ENCODE peak calls at places on chromosomes 2 and 18, in ten cellular contexts. P is pulmonary artery endothelial cell, V is GM13976, W is uterus, Q is HEK293T, S is stromal cell of bone marrow, A is BE2C, O is cerebellum, D is mesothelial cell of epicardium, T is T-helper 9 cell. H is an unnamed sample.
A peak's percentile ranks its signal among the peaks of the same experiment; 100 is the strongest.

GRCh38 chr2:226873051-226873620 is 37.3 kb downstream of the RHBDD1 start:
- DNase-seq in P (no peak), V (peak; percentile 8), W (no peak), Q (no peak), S (no peak), A (no peak), O (no peak), D (no peak), T (no peak), H (peak; percentile 6)

GRCh38 chr2:29570539-29570938 is 350.8 kb downstream of the ALK start:
- DNase-seq in P (no peak), V (no peak), W (no peak), Q (no peak), S (no peak), A (no peak), O (no peak), D (no peak), T (no peak), H (no peak)

GRCh38 chr18:59345556-59345955 is 13.5 kb downstream of the LMAN1 start:
- DNase-seq in P (no peak), V (no peak), W (no peak), Q (no peak), S (no peak), A (no peak), O (no peak), D (no peak), T (no peak), H (no peak)

GRCh38 chr2:149143734-149144133 is 105.2 kb downstream of the LYPD6B start:
- DNase-seq in P (no peak), V (no peak), W (no peak), Q (no peak), S (peak; percentile 21), A (no peak), O (no peak), D (no peak), T (no peak), H (peak; percentile 85)

GRCh38 chr2:133952420-133952819 is 301.5 kb upstream of the MGAT5 start:
- DNase-seq in P (no peak), V (no peak), W (no peak), Q (no peak), S (no peak), A (no peak), O (no peak), D (no peak), T (no peak), H (no peak)

GRCh38 chr2:104249666-104250065 is 604.2 kb upstream of the POU3F3 start:
- DNase-seq in P (no peak), V (no peak), W (no peak), Q (no peak), S (no peak), A (no peak), O (no peak), D (no peak), T (no peak), H (peak; percentile 11)

GRCh38 chr18:34222025-34222395 is 2.7 kb downstream of the NOL4 start:
- DNase-seq in P (no peak), V (peak; percentile 22), W (no peak), Q (peak; percentile 56), S (no peak), A (peak; percentile 62), O (peak; percentile 56), D (no peak), T (no peak), H (peak; percentile 33)

GRCh38 chr2:25347205-25347815 is 5.6 kb upstream of the DNMT3A start:
- DNase-seq in P (no peak), V (no peak), W (no peak), Q (no peak), S (no peak), A (no peak), O (no peak), D (no peak), T (no peak), H (peak; percentile 32)

GRCh38 chr18:2857491-2858063 is 10.8 kb downstream of the EMILIN2 start:
- DNase-seq in P (no peak), V (no peak), W (peak; percentile 94), Q (no peak), S (peak; percentile 89), A (no peak), O (no peak), D (no peak), T (no peak), H (peak; percentile 40)

GRCh38 chr2:60028819-60029218 is 524.6 kb downstream of the BCL11A start:
- DNase-seq in P (no peak), V (no peak), W (no peak), Q (no peak), S (no peak), A (no peak), O (no peak), D (no peak), T (no peak), H (peak; percentile 64)

GRCh38 chr2:46985512-46985911 is 69.9 kb upstream of the MCFD2 start:
- DNase-seq in P (no peak), V (peak; percentile 43), W (no peak), Q (no peak), S (no peak), A (no peak), O (no peak), D (no peak), T (no peak), H (peak; percentile 36)

GRCh38 chr18:27627927-27628326 is 442.8 kb upstream of the CHST9 start:
- DNase-seq in P (no peak), V (no peak), W (no peak), Q (peak; percentile 14), S (no peak), A (peak; percentile 12), O (no peak), D (no peak), T (no peak), H (no peak)

GRCh38 chr18:48320639-48320945 is 88.6 kb downstream of the ZBTB7C start:
- DNase-seq in P (no peak), V (no peak), W (no peak), Q (no peak), S (no peak), A (no peak), O (no peak), D (no peak), T (no peak), H (no peak)

GRCh38 chr2:209629622-209630021 is 142.0 kb upstream of the UNC80 start:
- DNase-seq in P (peak; percentile 24), V (no peak), W (no peak), Q (no peak), S (peak; percentile 25), A (no peak), O (no peak), D (no peak), T (no peak), H (peak; percentile 89)

GRCh38 chr2:127080226-127080940 is 26.6 kb downstream of the BIN1 start:
- DNase-seq in P (no peak), V (no peak), W (no peak), Q (no peak), S (no peak), A (no peak), O (no peak), D (no peak), T (peak; percentile 18), H (no peak)

GRCh38 chr18:48529796-48530195 is 9.0 kb upstream of the CTIF start:
- DNase-seq in P (no peak), V (no peak), W (no peak), Q (no peak), S (peak; percentile 70), A (no peak), O (no peak), D (no peak), T (no peak), H (peak; percentile 89)

GRCh38 chr2:20496069-20496468 is 49.2 kb downstream of the RHOB start:
- DNase-seq in P (no peak), V (no peak), W (no peak), Q (no peak), S (peak; percentile 71), A (no peak), O (no peak), D (no peak), T (no peak), H (no peak)

GRCh38 chr2:65421432-65421748 is 11.0 kb downstream of the SPRED2 start:
- DNase-seq in P (no peak), V (no peak), W (no peak), Q (no peak), S (no peak), A (no peak), O (no peak), D (no peak), T (no peak), H (no peak)

GRCh38 chr2:86054539-86055082 is 51.1 kb downstream of the POLR1A start:
- DNase-seq in P (no peak), V (no peak), W (no peak), Q (no peak), S (no peak), A (no peak), O (no peak), D (no peak), T (no peak), H (no peak)

GRCh38 chr18:8747440-8747937 is 42.1 kb downstream of the MTCL1 start:
- DNase-seq in P (peak; percentile 44), V (no peak), W (no peak), Q (no peak), S (peak; percentile 23), A (no peak), O (no peak), D (no peak), T (no peak), H (peak; percentile 85)

GRCh38 chr18:75638597-75639467 is 211.3 kb upstream of the SMIM21 start:
- DNase-seq in P (no peak), V (no peak), W (peak; percentile 29), Q (no peak), S (peak; percentile 22), A (no peak), O (no peak), D (no peak), T (no peak), H (peak; percentile 77)

GRCh38 chr2:84878896-84879594 is 1.8 kb downstream of the TRABD2A start:
- DNase-seq in P (no peak), V (no peak), W (no peak), Q (no peak), S (no peak), A (no peak), O (no peak), D (no peak), T (no peak), H (no peak)

H was measured in astrocyte of the hippocampus.